ENCODE peak calls at places on chromosome 9, in six cellular contexts. One of them, this sample, is unnamed.

GRCh38 chr9:72602629-72603028 is 81.2 kb downstream of the TMC1 start:
- DNase-seq in fibroblast of pulmonary artery: peak
- DNase-seq in mucosa of descending colon: no peak
- DNase-seq in Caki2: no peak
- DNase-seq in mesothelial cell of epicardium: no peak
- DNase-seq in endothelial cell: no peak
- DNase-seq in this sample: no peak

GRCh38 chr9:127873886-127874285 is 3.6 kb downstream of the AK1 start:
- DNase-seq in fibroblast of pulmonary artery: peak
- DNase-seq in Caki2: no peak
- DNase-seq in mucosa of descending colon: no peak
- DNase-seq in mesothelial cell of epicardium: no peak
- DNase-seq in endothelial cell: no peak
- DNase-seq in this sample: no peak

GRCh38 chr9:134174526-134175290 is 10.3 kb upstream of the RNU6ATAC start:
- DNase-seq in fibroblast of pulmonary artery: no peak
- DNase-seq in endothelial cell: no peak
- DNase-seq in mesothelial cell of epicardium: no peak
- DNase-seq in Caki2: no peak
- DNase-seq in mucosa of descending colon: peak
- DNase-seq in this sample: no peak

GRCh38 chr9:801399-802071 is 40.0 kb upstream of the DMRT1 start:
- DNase-seq in fibroblast of pulmonary artery: peak
- DNase-seq in Caki2: peak
- DNase-seq in mesothelial cell of epicardium: no peak
- DNase-seq in mucosa of descending colon: no peak
- DNase-seq in endothelial cell: no peak
- DNase-seq in this sample: no peak

GRCh38 chr9:38708759-38709158 is 11.2 kb downstream of the FAM240B start:
- DNase-seq in mesothelial cell of epicardium: no peak
- DNase-seq in fibroblast of pulmonary artery: no peak
- DNase-seq in mucosa of descending colon: no peak
- DNase-seq in Caki2: no peak
- DNase-seq in endothelial cell: no peak
- DNase-seq in this sample: no peak

GRCh38 chr9:71352837-71353236 is 231.4 kb upstream of the TRPM3 start:
- DNase-seq in mesothelial cell of epicardium: no peak
- DNase-seq in mucosa of descending colon: no peak
- DNase-seq in endothelial cell: no peak
- DNase-seq in Caki2: no peak
- DNase-seq in fibroblast of pulmonary artery: no peak
- DNase-seq in this sample: no peak

GRCh38 chr9:23621166-23621565 is 204.9 kb downstream of the ELAVL2 start:
- DNase-seq in mesothelial cell of epicardium: no peak
- DNase-seq in endothelial cell: no peak
- DNase-seq in fibroblast of pulmonary artery: no peak
- DNase-seq in mucosa of descending colon: no peak
- DNase-seq in Caki2: no peak
- DNase-seq in this sample: no peak

GRCh38 chr9:137665697-137666504 is 47.1 kb downstream of the EHMT1 start:
- DNase-seq in mesothelial cell of epicardium: no peak
- DNase-seq in mucosa of descending colon: no peak
- DNase-seq in endothelial cell: no peak
- DNase-seq in Caki2: no peak
- DNase-seq in fibroblast of pulmonary artery: no peak
- DNase-seq in this sample: no peak

GRCh38 chr9:131732061-131732526 is 7.8 kb downstream of the RAPGEF1 start:
- DNase-seq in Caki2: peak
- DNase-seq in fibroblast of pulmonary artery: no peak
- DNase-seq in mucosa of descending colon: no peak
- DNase-seq in endothelial cell: no peak
- DNase-seq in mesothelial cell of epicardium: no peak
- DNase-seq in this sample: peak

GRCh38 chr9:14158911-14159310 is 155.0 kb downstream of the NFIB start:
- DNase-seq in mesothelial cell of epicardium: no peak
- DNase-seq in endothelial cell: no peak
- DNase-seq in mucosa of descending colon: no peak
- DNase-seq in fibroblast of pulmonary artery: peak
- DNase-seq in Caki2: no peak
- DNase-seq in this sample: no peak

GRCh38 chr9:129495422-129496186 is 125.3 kb downstream of the C9orf50 start:
- DNase-seq in endothelial cell: peak
- DNase-seq in mucosa of descending colon: peak
- DNase-seq in mesothelial cell of epicardium: peak
- DNase-seq in Caki2: peak
- DNase-seq in fibroblast of pulmonary artery: peak
- DNase-seq in this sample: peak

GRCh38 chr9:13876741-13877140 is 437.2 kb downstream of the NFIB start:
- DNase-seq in Caki2: no peak
- DNase-seq in mucosa of descending colon: no peak
- DNase-seq in fibroblast of pulmonary artery: no peak
- DNase-seq in endothelial cell: no peak
- DNase-seq in mesothelial cell of epicardium: no peak
- DNase-seq in this sample: no peak

GRCh38 chr9:134319306-134320194 is 6.7 kb upstream of the RXRA start:
- DNase-seq in fibroblast of pulmonary artery: no peak
- DNase-seq in endothelial cell: no peak
- DNase-seq in mucosa of descending colon: peak
- DNase-seq in Caki2: no peak
- DNase-seq in mesothelial cell of epicardium: no peak
- DNase-seq in this sample: no peak

GRCh38 chr9:137218754-137219271 is 3.2 kb downstream of the RNF208 start:
- DNase-seq in mesothelial cell of epicardium: no peak
- DNase-seq in Caki2: peak
- DNase-seq in endothelial cell: no peak
- DNase-seq in mucosa of descending colon: no peak
- DNase-seq in fibroblast of pulmonary artery: peak
- DNase-seq in this sample: peak

GRCh38 chr9:136053757-136054142 is 41.3 kb downstream of the NACC2 start:
- DNase-seq in endothelial cell: no peak
- DNase-seq in mesothelial cell of epicardium: no peak
- DNase-seq in fibroblast of pulmonary artery: no peak
- DNase-seq in mucosa of descending colon: no peak
- DNase-seq in Caki2: no peak
- DNase-seq in this sample: no peak

GRCh38 chr9:114467226-114467750 is 38.0 kb downstream of the WHRN start:
- DNase-seq in mesothelial cell of epicardium: no peak
- DNase-seq in Caki2: no peak
- DNase-seq in endothelial cell: no peak
- DNase-seq in fibroblast of pulmonary artery: no peak
- DNase-seq in mucosa of descending colon: no peak
- DNase-seq in this sample: no peak

GRCh38 chr9:73039253-73039915 is 86.5 kb upstream of the ALDH1A1 start:
- DNase-seq in mucosa of descending colon: no peak
- DNase-seq in endothelial cell: no peak
- DNase-seq in mesothelial cell of epicardium: no peak
- DNase-seq in fibroblast of pulmonary artery: peak
- DNase-seq in Caki2: no peak
- DNase-seq in this sample: no peak